ENCODE peak calls at places on chromosomes 2 and 18, in ten cellular contexts. H, R, T, L, X, Y, U, E, O and C are unnamed samples.

GRCh38 chr18:26869640-26870039 is 4.1 kb upstream of the AQP4 start:
- DNase-seq in T (no peak), H (no peak), L (no peak), R (no peak), E (no peak), U (no peak), X (no peak), Y (no peak), O (no peak), C (no peak)

GRCh38 chr2:109376796-109377495 is 236.8 kb downstream of the SEPTIN10 start:
- DNase-seq in Y (no peak), O (peak), X (no peak), R (peak), L (no peak), E (peak), T (no peak), U (no peak), H (no peak), C (no peak)

GRCh38 chr18:51168031-51168742 is 29.3 kb downstream of the MEX3C start:
- DNase-seq in T (no peak), R (no peak), E (no peak), Y (no peak), X (no peak), U (no peak), O (no peak), H (peak), L (no peak), C (no peak)

GRCh38 chr2:161763153-161763552 is 138.9 kb downstream of the SLC4A10 start:
- DNase-seq in X (no peak), E (no peak), R (no peak), O (no peak), T (no peak), U (no peak), H (no peak), L (no peak), Y (no peak), C (no peak)

GRCh38 chr18:13199169-13199568 is 19.4 kb upstream of the LDLRAD4 start:
- DNase-seq in T (no peak), O (no peak), E (no peak), Y (no peak), L (no peak), X (no peak), R (no peak), U (no peak), H (no peak), C (no peak)

GRCh38 chr2:115083216-115083615 is 640.8 kb downstream of the DPP10 start:
- DNase-seq in T (no peak), H (no peak), Y (no peak), L (no peak), X (no peak), E (no peak), U (no peak), R (no peak), O (no peak), C (no peak)

GRCh38 chr18:22634464-22634863 is 216.7 kb upstream of the CTAGE1 start:
- DNase-seq in U (no peak), E (no peak), H (no peak), L (no peak), Y (no peak), O (no peak), X (no peak), T (no peak), R (no peak), C (no peak)

GRCh38 chr2:65103013-65103720 is 26.7 kb downstream of the RAB1A start:
- DNase-seq in L (no peak), R (no peak), Y (no peak), H (no peak), O (no peak), T (no peak), X (no peak), U (no peak), E (no peak), C (no peak)

GRCh38 chr2:237208373-237209045 is 122.8 kb downstream of the COPS8 start:
- DNase-seq in X (no peak), U (peak), T (no peak), E (no peak), R (no peak), L (no peak), H (no peak), O (peak), Y (no peak), C (peak)

GRCh38 chr18:58716046-58716766 is 44.9 kb downstream of the MALT1 start:
- DNase-seq in E (no peak), T (no peak), R (no peak), X (peak), O (no peak), U (peak), L (no peak), H (no peak), Y (no peak), C (no peak)

GRCh38 chr2:230895536-230896345 is 29.3 kb downstream of the GPR55 start:
- DNase-seq in O (no peak), H (no peak), E (peak), X (no peak), U (no peak), L (no peak), Y (peak), T (no peak), R (peak), C (no peak)

GRCh38 chr18:74023220-74023619 is 124.4 kb downstream of the FBXO15 start:
- DNase-seq in T (no peak), E (no peak), O (no peak), R (no peak), U (no peak), L (no peak), X (no peak), H (no peak), Y (no peak), C (no peak)

GRCh38 chr2:230881840-230882239 is 17.1 kb downstream of the ITM2C start:
- DNase-seq in T (no peak), Y (no peak), R (no peak), U (no peak), L (no peak), E (no peak), H (no peak), X (no peak), O (no peak), C (no peak)

GRCh38 chr2:98701230-98701629 is 29.7 kb downstream of the MGAT4A start:
- DNase-seq in X (no peak), R (no peak), Y (no peak), E (no peak), H (no peak), U (no peak), O (peak), T (no peak), L (no peak), C (no peak)

GRCh38 chr2:156430978-156431358 is 5.2 kb upstream of the GPD2 start:
- DNase-seq in R (no peak), T (no peak), Y (no peak), H (peak), L (no peak), O (peak), X (no peak), E (no peak), U (no peak), C (no peak)

GRCh38 chr18:58267493-58267892 is 223.5 kb downstream of the NEDD4L start:
- DNase-seq in L (no peak), T (no peak), H (no peak), E (no peak), Y (no peak), X (no peak), U (no peak), O (peak), R (no peak), C (no peak)

GRCh38 chr18:12904012-12904516 is 20.0 kb upstream of the PTPN2 start:
- DNase-seq in T (no peak), X (peak), O (no peak), Y (no peak), L (no peak), H (no peak), E (no peak), U (no peak), R (no peak), C (no peak)

GRCh38 chr2:229297284-229297683 is 26.2 kb upstream of the PID1 start:
- DNase-seq in Y (no peak), T (no peak), X (no peak), E (no peak), R (no peak), O (peak), H (no peak), L (no peak), U (no peak), C (no peak)

GRCh38 chr2:239756392-239757153 is 268.6 kb downstream of the NDUFA10 start:
- DNase-seq in H (no peak), R (no peak), E (no peak), T (no peak), L (no peak), X (peak), Y (peak), U (peak), O (peak), C (no peak)

GRCh38 chr18:57882465-57882864 is 79.3 kb upstream of the ATP8B1 start:
- DNase-seq in E (no peak), U (no peak), H (no peak), X (no peak), Y (no peak), T (no peak), L (no peak), O (no peak), R (no peak), C (no peak)

DNA sequence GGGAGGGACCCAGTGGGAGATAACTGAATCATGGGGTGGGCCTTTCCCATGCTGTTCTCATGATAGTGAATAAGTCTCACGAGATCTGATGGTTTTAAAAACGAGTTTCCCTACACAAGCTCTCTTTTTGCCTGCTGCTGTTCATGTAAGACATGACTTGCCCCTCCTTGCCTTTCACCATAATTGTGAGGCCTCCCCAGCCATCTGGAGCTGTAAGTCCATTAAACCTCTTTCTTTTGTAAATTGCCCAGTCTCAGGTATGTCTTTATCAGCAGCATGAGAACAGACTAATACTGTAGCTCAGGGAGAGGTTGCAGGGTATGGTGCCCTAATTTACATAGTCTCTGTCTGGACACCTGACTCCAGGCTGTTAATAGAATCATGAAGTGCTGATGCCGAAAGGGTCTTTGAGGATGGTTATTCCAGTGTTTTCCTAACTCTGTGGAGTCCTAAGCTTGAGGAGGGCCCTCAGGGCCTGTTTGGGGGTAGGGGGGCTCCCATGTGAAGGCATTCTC is 343.2 kb downstream of the ALK start:
- DNase-seq in T (no peak), H (no peak), L (no peak), O (no peak), U (no peak), X (no peak), Y (no peak), E (no peak), R (no peak), C (no peak)
- H3K4me3 ChIP-seq in T (no peak), H (no peak), L (no peak), O (no peak), U (no peak), X (no peak), Y (no peak), E (no peak), R (no peak), C (no peak)

DNA sequence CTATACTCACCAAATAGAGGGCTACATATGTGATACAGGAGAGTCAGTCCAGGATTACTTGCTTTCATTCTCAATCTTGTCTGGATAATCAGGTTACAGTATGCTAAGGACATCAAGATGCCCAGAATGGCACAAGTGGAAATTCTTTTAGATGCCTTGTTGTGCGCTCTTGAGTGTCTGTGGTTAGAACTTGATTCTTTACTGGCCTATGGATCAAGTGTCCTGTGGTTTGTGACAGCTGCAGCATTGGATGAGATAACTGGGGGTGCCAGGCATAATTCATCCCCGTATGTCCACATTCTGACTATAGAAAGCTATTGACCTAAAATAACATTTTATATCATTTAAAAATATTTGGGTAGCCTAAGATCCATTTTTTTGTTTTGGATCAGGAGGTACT is 40.1 kb downstream of the CDC42EP3 start:
- DNase-seq in U (no peak), T (no peak), H (no peak), R (no peak), E (no peak), L (no peak), X (no peak), O (no peak), Y (no peak), C (no peak)
- H3K4me3 ChIP-seq in U (no peak), T (no peak), H (no peak), R (no peak), E (no peak), L (no peak), X (no peak), O (no peak), Y (no peak), C (no peak)

DNA sequence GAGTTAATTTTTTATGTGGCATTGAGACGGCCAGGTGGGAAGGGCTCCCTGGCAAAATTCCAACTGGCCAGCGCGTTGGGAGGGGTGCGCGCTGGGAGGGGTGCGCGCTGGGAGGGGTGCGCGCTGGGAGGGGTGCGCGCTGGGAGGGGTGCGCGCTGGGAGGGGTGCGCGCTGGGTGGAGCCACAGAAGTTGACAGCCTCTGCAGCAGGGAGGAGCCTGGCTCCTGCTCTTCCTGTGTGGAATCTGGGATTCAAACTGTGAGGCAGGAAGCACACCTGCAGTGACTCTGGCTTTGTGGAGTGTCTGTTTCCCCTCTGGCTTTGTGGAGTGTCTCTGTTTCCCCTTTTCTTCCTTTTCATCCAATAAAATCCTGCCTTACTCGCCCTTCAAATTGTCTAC is 147.9 kb upstream of the CBLN2 start:
- DNase-seq in L (no peak), T (no peak), X (no peak), E (peak), U (no peak), R (no peak), Y (no peak), O (no peak), H (no peak), C (no peak)
- H3K4me3 ChIP-seq in L (no peak), T (no peak), X (no peak), E (no peak), U (no peak), R (no peak), Y (no peak), O (no peak), H (no peak), C (no peak)

DNA sequence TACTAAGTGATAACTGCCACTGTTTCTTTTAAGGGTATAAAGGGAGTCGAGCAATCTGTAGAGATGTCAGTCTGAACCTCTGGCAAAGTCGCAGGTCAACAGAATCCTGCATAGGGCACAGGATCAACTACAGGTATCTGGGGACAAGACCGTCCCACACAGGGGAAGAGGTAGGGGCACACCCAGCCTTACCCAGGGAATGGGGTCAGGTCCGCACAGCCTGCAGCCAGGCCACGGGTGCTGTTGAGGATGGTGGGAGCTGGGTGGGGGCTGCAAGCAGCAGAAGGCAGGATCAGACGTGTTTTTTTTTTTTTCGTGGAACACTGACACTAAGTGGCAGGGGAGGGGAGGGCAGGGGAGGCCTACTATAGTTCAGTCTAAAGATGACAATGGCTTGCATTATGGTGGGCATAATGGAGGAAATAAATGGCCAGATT is 41.9 kb downstream of the HDLBP start:
- DNase-seq in T (no peak), U (no peak), X (peak), E (no peak), O (no peak), L (no peak), H (no peak), Y (no peak), R (no peak), C (no peak)
- H3K4me3 ChIP-seq in T (no peak), U (peak), X (no peak), E (no peak), O (no peak), L (no peak), H (peak), Y (no peak), R (no peak), C (peak)

GRCh38 chr18:5376994-5377393 is 81.5 kb upstream of the ZBTB14 start:
- DNase-seq in E (no peak), L (no peak), X (no peak), O (no peak), U (no peak), R (no peak), H (no peak), T (no peak), Y (no peak), C (no peak)

DNA sequence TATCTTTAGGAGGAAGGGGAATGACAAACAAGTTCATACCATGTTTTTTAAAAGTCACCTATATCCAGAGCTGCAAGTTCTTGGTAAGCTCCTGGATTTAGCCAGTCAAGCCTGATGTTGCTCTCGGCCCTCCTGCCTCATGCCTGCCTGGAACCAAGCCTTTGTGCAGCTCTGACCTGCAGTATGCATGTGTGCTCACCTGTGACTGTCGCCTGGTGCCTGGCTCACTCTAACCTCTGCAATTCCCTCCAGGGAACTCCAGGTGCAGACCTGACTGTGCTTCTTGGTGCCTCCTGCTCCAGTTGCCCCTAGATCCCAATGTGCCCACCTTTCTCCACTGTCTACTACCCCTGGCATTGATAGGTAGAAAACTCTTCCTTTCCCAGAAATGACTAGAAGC is 85.1 kb upstream of the ZBTB14 start:
- DNase-seq in R (no peak), T (no peak), Y (no peak), O (no peak), E (no peak), L (no peak), X (no peak), U (no peak), H (no peak), C (no peak)
- H3K4me3 ChIP-seq in R (no peak), T (no peak), Y (no peak), O (no peak), E (no peak), L (no peak), X (no peak), U (no peak), H (no peak), C (no peak)

DNA sequence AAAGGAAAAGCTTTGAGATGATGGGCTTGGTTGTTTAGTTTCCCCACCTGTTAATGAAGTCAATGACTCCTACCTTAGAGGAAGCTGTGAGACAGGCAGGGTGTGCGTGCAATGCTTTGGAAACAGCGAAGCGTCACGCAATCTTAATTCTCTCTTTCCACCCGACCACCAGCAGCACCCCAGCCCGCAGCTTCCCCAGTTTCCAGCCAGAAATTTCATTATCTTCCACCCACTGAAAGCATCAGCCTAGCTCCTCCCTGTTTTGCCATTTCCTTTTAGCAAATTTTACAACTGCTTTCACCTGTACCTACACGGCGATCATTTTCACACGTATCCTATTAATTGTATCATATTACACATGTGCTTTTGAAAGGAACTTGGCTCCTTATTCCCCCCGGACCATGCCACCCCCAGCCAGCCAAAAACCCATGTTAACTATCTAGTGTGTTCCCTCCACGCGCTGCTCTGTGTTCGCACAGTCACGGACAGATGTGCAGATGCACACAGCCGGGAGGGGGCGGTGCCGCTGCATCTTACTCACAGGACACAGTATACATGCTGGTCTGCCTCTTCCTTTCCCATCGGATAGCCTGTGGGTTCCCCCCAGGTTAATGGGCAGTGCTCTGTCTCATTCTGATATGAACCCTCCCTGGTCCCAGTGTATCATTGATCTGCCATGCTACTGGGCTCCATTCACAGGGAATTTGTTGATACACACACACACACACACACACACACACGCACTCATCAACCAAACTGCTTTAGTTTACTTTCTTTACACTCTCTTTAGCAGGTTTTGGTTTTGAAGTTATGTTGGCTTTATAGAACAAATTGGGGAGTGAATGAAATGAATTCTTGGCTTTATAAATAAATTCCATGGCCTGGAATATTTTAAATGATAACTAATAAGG is 22.4 kb downstream of the CYP27C1 start:
- DNase-seq in U (peak), E (peak), R (peak), X (peak), T (no peak), Y (peak), H (peak), L (peak), O (peak), C (no peak)
- H3K4me3 ChIP-seq in U (no peak), E (no peak), R (no peak), X (no peak), T (no peak), Y (no peak), H (no peak), L (peak), O (no peak), C (no peak)